ENCODE peak calls at places on chromosomes 2 and 18, in eight cellular contexts. I is A549, G is Peyer's patch, X is left ventricle myocardium inferior, N is vagina, K is lower lobe of right lung, Z is cardiac muscle cell, T is AG04450. L is an unnamed sample.

GRCh38 chr2:43877782-43878464 is 39.2 kb downstream of the ABCG8 start:
- DNase-seq in T (peak; percentile 16), I (peak; percentile 85), Z (peak; percentile 73), X (peak; percentile 40), K (peak; percentile 64), N (no peak), G (peak; percentile 80), L (peak; percentile 14)

GRCh38 chr2:11004206-11004605 is 92.5 kb downstream of the KCNF1 start:
- DNase-seq in I (no peak), Z (no peak), N (no peak), T (no peak), K (no peak), G (no peak), X (no peak), L (no peak)

GRCh38 chr2:12606472-12607000 is 110.2 kb upstream of the TRIB2 start:
- DNase-seq in T (no peak), N (no peak), X (no peak), K (no peak), Z (peak; percentile 27), G (no peak), I (no peak), L (no peak)

GRCh38 chr2:19178175-19178574 is 180.2 kb downstream of the OSR1 start:
- DNase-seq in T (no peak), G (no peak), K (no peak), N (no peak), I (no peak), Z (peak; percentile 16), X (no peak), L (no peak)

GRCh38 chr2:43420310-43420903 is 175.4 kb downstream of the THADA start:
- DNase-seq in K (no peak), T (no peak), X (no peak), N (no peak), G (no peak), Z (no peak), I (no peak), L (no peak)

GRCh38 chr2:20676353-20677215 is 9.6 kb downstream of the GDF7 start:
- DNase-seq in N (no peak), Z (no peak), K (no peak), G (peak; percentile 57), I (no peak), T (no peak), X (no peak), L (no peak)

GRCh38 chr2:167293172-167293781 is 405.0 kb downstream of the XIRP2 start:
- DNase-seq in N (no peak), K (peak; percentile 44), X (no peak), G (peak; percentile 52), T (no peak), I (no peak), Z (peak; percentile 54), L (no peak)

GRCh38 chr2:46848446-46848845 is 67.2 kb downstream of the MCFD2 start:
- DNase-seq in I (no peak), T (no peak), N (no peak), X (no peak), K (no peak), G (peak; percentile 50), Z (no peak), L (no peak)

GRCh38 chr2:134333646-134334189 is 79.8 kb downstream of the MGAT5 start:
- DNase-seq in I (no peak), K (no peak), T (no peak), Z (no peak), N (no peak), X (no peak), G (no peak), L (no peak)

GRCh38 chr18:13471971-13472628 is 253.5 kb downstream of the LDLRAD4 start:
- DNase-seq in I (no peak), N (no peak), T (no peak), Z (no peak), K (no peak), G (no peak), X (no peak), L (no peak)

GRCh38 chr2:46873632-46874068 is 42.0 kb downstream of the MCFD2 start:
- DNase-seq in K (no peak), G (peak; percentile 73), X (peak; percentile 46), Z (no peak), T (peak; percentile 81), N (peak; percentile 98), I (peak; percentile 99), L (no peak)

GRCh38 chr18:28150925-28151324 is 26.0 kb downstream of the CDH2 start:
- DNase-seq in X (no peak), G (no peak), Z (no peak), K (no peak), T (no peak), I (no peak), N (no peak), L (no peak)

GRCh38 chr18:32470136-32470712 is 458 bp downstream of the GAREM1 start:
- DNase-seq in N (no peak), K (peak; percentile 63), I (peak; percentile 12), X (peak; percentile 41), Z (peak; percentile 75), G (no peak), T (no peak), L (no peak)

GRCh38 chr2:112614201-112614840 is 29.9 kb downstream of the CHCHD5 start:
- DNase-seq in K (no peak), I (no peak), X (no peak), N (no peak), T (no peak), G (no peak), Z (no peak), L (no peak)

GRCh38 chr2:159225025-159226016 is 61.2 kb downstream of the WDSUB1 start:
- DNase-seq in G (no peak), K (no peak), N (peak; percentile 65), Z (no peak), X (peak; percentile 57), I (no peak), T (no peak), L (no peak)

GRCh38 chr18:34773378-34773777 is 63.3 kb downstream of the DTNA start:
- DNase-seq in Z (no peak), I (no peak), N (no peak), X (no peak), K (no peak), T (no peak), G (no peak), L (no peak)

GRCh38 chr2:232588680-232589585 is 38.4 kb downstream of the EIF4E2 start:
- DNase-seq in Z (no peak), K (peak; percentile 51), I (peak; percentile 20), T (peak; percentile 60), N (no peak), G (no peak), X (peak; percentile 32), L (no peak)

GRCh38 chr18:470661-471501 is 29.6 kb downstream of the COLEC12 start:
- DNase-seq in I (no peak), G (no peak), N (no peak), T (no peak), K (no peak), Z (no peak), X (no peak), L (no peak)

GRCh38 chr2:22795467-22795866 is 589.5 kb upstream of the KLHL29 start:
- DNase-seq in N (no peak), X (no peak), K (no peak), T (no peak), I (no peak), Z (no peak), G (no peak), L (no peak)

GRCh38 chr2:22801071-22801470 is 583.9 kb upstream of the KLHL29 start:
- DNase-seq in Z (no peak), I (no peak), K (no peak), T (no peak), N (no peak), G (no peak), X (no peak), L (no peak)

GRCh38 chr2:22798389-22798788 is 586.6 kb upstream of the KLHL29 start:
- DNase-seq in Z (no peak), I (no peak), X (no peak), T (no peak), K (no peak), G (no peak), N (no peak), L (no peak)

DNA sequence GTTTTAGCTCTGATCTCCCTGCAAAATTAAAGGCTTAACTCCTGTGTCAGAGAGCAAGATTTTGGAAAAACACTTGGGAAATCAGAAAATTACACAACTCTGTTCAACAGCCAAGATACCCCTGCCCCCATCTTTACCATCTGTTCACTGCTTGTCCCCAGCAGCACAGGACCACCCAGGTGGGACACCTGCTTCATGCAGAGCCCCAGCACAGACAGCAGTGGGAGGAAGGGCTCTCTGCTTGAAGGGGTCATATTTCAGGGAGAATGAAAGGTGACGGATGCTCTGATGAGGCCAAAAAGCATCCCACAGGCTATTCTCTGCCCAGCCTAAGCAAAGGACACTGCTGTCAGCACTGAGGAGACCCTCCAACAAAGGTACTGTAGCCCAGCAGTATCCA is 584.6 kb upstream of the KLHL29 start:
- DNase-seq in K (no peak), I (no peak), T (no peak), X (no peak), Z (no peak), N (no peak), G (no peak), L (no peak)
- H3K9me3 ChIP-seq in K (no peaks in the 10 kb centered on the region), I (no peaks in the 10 kb centered on the region), T (peaks cover 19% of the 10 kb centered on the region), X (peaks cover 15% of the 10 kb centered on the region), Z (no peaks in the 10 kb centered on the region), N (no peaks in the 10 kb centered on the region), G (no peaks in the 10 kb centered on the region), L (no peaks in the 10 kb centered on the region)

DNA sequence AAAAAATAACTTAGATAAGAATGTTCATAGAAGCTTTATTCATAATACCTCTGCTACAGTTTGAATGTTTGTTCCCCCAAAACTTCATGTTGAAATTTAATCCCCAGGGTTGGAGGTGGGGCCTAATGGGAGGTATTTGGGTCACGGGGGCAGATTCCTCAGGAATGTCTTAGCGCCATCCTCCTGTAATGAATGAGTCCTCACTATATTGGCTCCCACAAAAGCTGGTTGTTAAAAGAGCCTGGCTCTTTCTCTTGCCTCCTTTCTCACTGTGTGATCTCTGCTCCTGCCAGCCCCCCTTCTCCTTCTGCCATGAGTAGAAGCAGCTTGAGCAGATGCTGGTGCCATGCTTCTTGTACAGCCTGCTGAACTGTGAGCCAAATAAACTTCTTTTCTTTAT is 721.0 kb upstream of the PKDCC start:
- DNase-seq in N (no peak), K (no peak), T (no peak), X (no peak), I (no peak), G (no peak), Z (peak; percentile 1), L (no peak)
- TF ChIP-seq CTCF in N (no peak), K (no peak), T (no peak), X (no peak), I (no peak), G (no peak), Z (no peak), L (no peak)

DNA sequence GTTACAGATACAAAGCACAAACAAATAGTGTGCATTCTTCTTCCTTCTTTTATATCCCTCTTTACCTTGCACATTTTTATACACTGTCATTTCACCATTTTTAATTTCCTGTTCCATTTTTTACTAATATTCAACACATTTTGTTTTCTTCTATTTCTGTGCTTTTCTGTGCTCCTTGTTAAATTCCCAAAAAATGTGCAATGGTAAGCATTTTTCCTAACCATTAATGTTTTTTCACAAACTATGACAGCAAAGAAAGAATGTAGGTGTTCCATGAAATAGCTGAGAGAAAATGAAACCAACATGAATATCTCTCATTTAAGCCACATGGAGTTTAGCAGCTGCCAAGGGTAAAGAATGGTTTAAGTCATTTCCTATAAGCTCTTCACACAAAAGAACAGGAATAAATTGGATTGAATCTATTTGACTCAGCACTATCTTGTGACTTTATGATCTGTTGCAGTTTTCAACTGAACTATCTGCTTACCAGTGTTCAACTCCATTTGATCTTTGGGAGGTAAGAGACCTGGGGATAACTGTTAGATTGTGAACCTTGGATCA is 145.7 kb upstream of the CDH19 start:
- DNase-seq in G (no peak), K (no peak), Z (no peak), X (no peak), I (no peak), N (no peak), T (no peak), L (no peak)
- H3K27ac ChIP-seq in G (no peak overlapping the region), K (no peak overlapping the region), Z (no peak overlapping the region), X (no peak overlapping the region), I (no peak overlapping the region), N (no peak overlapping the region), T (no peak overlapping the region), L (no peak overlapping the region)

GRCh38 chr2:56801214-56801613 is 617.4 kb downstream of the CCDC85A start:
- DNase-seq in T (no peak), I (no peak), X (no peak), G (no peak), Z (no peak), K (no peak), N (no peak), L (no peak)
- H3K9me3 ChIP-seq in T (peaks cover 4% of the 10 kb centered on the region), I (no peaks in the 10 kb centered on the region), X (no peaks in the 10 kb centered on the region), G (no peaks in the 10 kb centered on the region), Z (no peaks in the 10 kb centered on the region), K (no peaks in the 10 kb centered on the region), N (no peaks in the 10 kb centered on the region), L (no peaks in the 10 kb centered on the region)

L was measured in CD4-positive, alpha-beta T cell.